ENCODE peak calls at places on chromosomes 6 and 20, in six cellular contexts. One of them, this sample, is unnamed.

GRCh38 chr6:169527306-169527705 is 174.5 kb downstream of the WDR27 start:
- DNase-seq in esophagus squamous epithelium: no peak
- DNase-seq in sigmoid colon: no peak
- DNase-seq in breast epithelium: no peak
- DNase-seq in body of pancreas: no peak
- DNase-seq in adrenal gland: no peak
- DNase-seq in this sample: no peak

GRCh38 chr20:44218441-44218840 is 7.9 kb upstream of the OSER1 start:
- DNase-seq in esophagus squamous epithelium: no peak
- DNase-seq in sigmoid colon: no peak
- DNase-seq in breast epithelium: no peak
- DNase-seq in body of pancreas: no peak
- DNase-seq in adrenal gland: no peak
- DNase-seq in this sample: no peak

GRCh38 chr6:87730310-87730709 is 28.3 kb upstream of the AKIRIN2 start:
- DNase-seq in esophagus squamous epithelium: no peak
- DNase-seq in sigmoid colon: peak; percentile 75
- DNase-seq in breast epithelium: no peak
- DNase-seq in body of pancreas: no peak
- DNase-seq in adrenal gland: peak; percentile 92
- DNase-seq in this sample: no peak

GRCh38 chr6:85402922-85403321 is 47.0 kb upstream of the NT5E start:
- DNase-seq in esophagus squamous epithelium: no peak
- DNase-seq in sigmoid colon: no peak
- DNase-seq in breast epithelium: no peak
- DNase-seq in body of pancreas: no peak
- DNase-seq in adrenal gland: no peak
- DNase-seq in this sample: no peak

GRCh38 chr6:127576874-127577273 is at the start of gene C6orf58:
- DNase-seq in esophagus squamous epithelium: no peak
- DNase-seq in sigmoid colon: no peak
- DNase-seq in breast epithelium: no peak
- DNase-seq in body of pancreas: no peak
- DNase-seq in adrenal gland: no peak
- DNase-seq in this sample: no peak

GRCh38 chr6:75317503-75318206 is 33.1 kb upstream of the TMEM30A start:
- DNase-seq in esophagus squamous epithelium: no peak
- DNase-seq in sigmoid colon: no peak
- DNase-seq in breast epithelium: no peak
- DNase-seq in body of pancreas: no peak
- DNase-seq in adrenal gland: no peak
- DNase-seq in this sample: no peak

GRCh38 chr6:127547909-127548649 is 28.9 kb upstream of the C6orf58 start:
- DNase-seq in esophagus squamous epithelium: no peak
- DNase-seq in sigmoid colon: no peak
- DNase-seq in breast epithelium: no peak
- DNase-seq in body of pancreas: no peak
- DNase-seq in adrenal gland: no peak
- DNase-seq in this sample: no peak

GRCh38 chr20:9397928-9398327 is 116.5 kb upstream of the LAMP5 start:
- DNase-seq in esophagus squamous epithelium: no peak
- DNase-seq in sigmoid colon: no peak
- DNase-seq in breast epithelium: no peak
- DNase-seq in body of pancreas: no peak
- DNase-seq in adrenal gland: no peak
- DNase-seq in this sample: no peak

GRCh38 chr6:7786206-7786605 is 60.3 kb downstream of the BMP6 start:
- DNase-seq in esophagus squamous epithelium: no peak
- DNase-seq in sigmoid colon: no peak
- DNase-seq in breast epithelium: no peak
- DNase-seq in body of pancreas: no peak
- DNase-seq in adrenal gland: no peak
- DNase-seq in this sample: no peak

GRCh38 chr6:167849846-167850459 is 23.2 kb downstream of the AFDN start:
- DNase-seq in esophagus squamous epithelium: no peak
- DNase-seq in sigmoid colon: no peak
- DNase-seq in breast epithelium: peak; percentile 56
- DNase-seq in body of pancreas: peak; percentile 41
- DNase-seq in adrenal gland: no peak
- DNase-seq in this sample: no peak

GRCh38 chr6:128570439-128571063 is 50.2 kb upstream of the PTPRK start:
- DNase-seq in esophagus squamous epithelium: no peak
- DNase-seq in sigmoid colon: no peak
- DNase-seq in breast epithelium: no peak
- DNase-seq in body of pancreas: no peak
- DNase-seq in adrenal gland: no peak
- DNase-seq in this sample: no peak

GRCh38 chr6:160344281-160344680 is 3.9 kb upstream of the SLC22A3 start:
- DNase-seq in esophagus squamous epithelium: no peak
- DNase-seq in sigmoid colon: no peak
- DNase-seq in breast epithelium: no peak
- DNase-seq in body of pancreas: no peak
- DNase-seq in adrenal gland: no peak
- DNase-seq in this sample: no peak

GRCh38 chr6:73954843-73955242 is 258.8 kb downstream of the CD109 start:
- DNase-seq in esophagus squamous epithelium: no peak
- DNase-seq in sigmoid colon: no peak
- DNase-seq in breast epithelium: no peak
- DNase-seq in body of pancreas: no peak
- DNase-seq in adrenal gland: no peak
- DNase-seq in this sample: no peak

GRCh38 chr20:14193885-14194284 is 143.5 kb downstream of the FLRT3 start:
- DNase-seq in esophagus squamous epithelium: no peak
- DNase-seq in sigmoid colon: no peak
- DNase-seq in breast epithelium: no peak
- DNase-seq in body of pancreas: no peak
- DNase-seq in adrenal gland: no peak
- DNase-seq in this sample: no peak

DNA sequence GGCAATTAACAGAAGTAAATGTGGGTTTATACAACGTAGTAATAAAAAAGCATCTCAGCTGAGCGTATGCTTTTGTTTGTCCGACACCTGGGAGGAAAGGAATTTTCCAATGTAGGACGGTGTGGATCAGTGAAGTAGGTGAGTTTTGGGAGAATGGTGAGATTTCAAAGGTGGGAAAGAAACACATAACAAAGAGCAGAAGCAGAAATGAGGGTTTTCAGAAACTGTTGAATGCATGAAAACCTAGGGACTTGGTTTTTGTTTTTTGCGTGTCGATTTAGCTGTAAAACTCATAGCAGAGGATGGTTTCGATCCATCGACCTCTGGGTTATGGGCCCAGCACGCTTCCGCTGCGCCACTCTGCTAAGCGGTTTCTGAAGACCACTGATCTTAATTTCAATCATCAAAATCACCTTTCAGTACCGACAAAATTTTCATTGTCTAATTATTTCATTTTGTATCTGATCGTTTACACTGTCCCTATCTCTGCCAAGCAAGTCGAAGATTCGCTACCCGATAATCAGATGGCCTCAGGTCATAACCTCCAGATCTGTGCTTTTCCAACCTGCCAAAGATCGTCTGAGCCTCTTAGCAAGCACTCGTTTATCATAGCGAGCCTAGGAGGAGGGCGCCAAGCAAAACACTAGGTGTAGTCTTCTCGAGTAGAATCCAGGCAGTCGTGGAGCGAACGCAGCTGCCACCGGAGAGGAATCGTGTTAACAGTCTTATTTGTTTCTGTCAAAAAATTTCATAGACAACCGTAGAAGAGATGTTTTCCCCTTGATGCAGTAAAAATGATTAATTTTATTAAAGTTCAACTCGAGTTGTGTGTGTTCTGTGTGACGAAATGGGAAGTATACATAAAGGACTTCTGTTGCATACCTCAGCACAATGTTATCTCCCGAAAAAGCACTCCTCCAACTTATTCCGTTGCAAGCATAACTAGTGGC is 20.9 kb upstream of the POM121L2 start:
- DNase-seq in esophagus squamous epithelium: no peak
- DNase-seq in sigmoid colon: no peak
- DNase-seq in breast epithelium: no peak
- DNase-seq in body of pancreas: no peak
- DNase-seq in adrenal gland: no peak
- DNase-seq in this sample: no peak
- H3K27me3 ChIP-seq in esophagus squamous epithelium: no peaks in the 10 kb centered on the region
- H3K27me3 ChIP-seq in sigmoid colon: no peaks in the 10 kb centered on the region
- H3K27me3 ChIP-seq in breast epithelium: no peaks in the 10 kb centered on the region
- H3K27me3 ChIP-seq in body of pancreas: no peaks in the 10 kb centered on the region
- H3K27me3 ChIP-seq in adrenal gland: peaks cover 6% of the 10 kb centered on the region
- H3K27me3 ChIP-seq in this sample: no peaks in the 10 kb centered on the region

GRCh38 chr20:46251211-46251673 is 57.1 kb downstream of the CDH22 start:
- DNase-seq in esophagus squamous epithelium: no peak
- DNase-seq in sigmoid colon: no peak
- DNase-seq in breast epithelium: no peak
- DNase-seq in body of pancreas: no peak
- DNase-seq in adrenal gland: no peak
- DNase-seq in this sample: no peak

GRCh38 chr20:46252352-46253091 is 55.8 kb downstream of the CDH22 start:
- DNase-seq in esophagus squamous epithelium: no peak
- DNase-seq in sigmoid colon: no peak
- DNase-seq in breast epithelium: no peak
- DNase-seq in body of pancreas: no peak
- DNase-seq in adrenal gland: no peak
- DNase-seq in this sample: no peak

GRCh38 chr20:46250772-46251171 is 57.5 kb downstream of the CDH22 start:
- DNase-seq in esophagus squamous epithelium: no peak
- DNase-seq in sigmoid colon: no peak
- DNase-seq in breast epithelium: no peak
- DNase-seq in body of pancreas: no peak
- DNase-seq in adrenal gland: no peak
- DNase-seq in this sample: no peak

GRCh38 chr20:46255440-46256104 is 52.7 kb downstream of the CDH22 start:
- DNase-seq in esophagus squamous epithelium: no peak
- DNase-seq in sigmoid colon: peak; percentile 77
- DNase-seq in breast epithelium: peak; percentile 30
- DNase-seq in body of pancreas: peak; percentile 82
- DNase-seq in adrenal gland: peak; percentile 92
- DNase-seq in this sample: no peak

GRCh38 chr20:46253391-46253790 is 54.9 kb downstream of the CDH22 start:
- DNase-seq in esophagus squamous epithelium: no peak
- DNase-seq in sigmoid colon: no peak
- DNase-seq in breast epithelium: no peak
- DNase-seq in body of pancreas: no peak
- DNase-seq in adrenal gland: peak; percentile 78
- DNase-seq in this sample: no peak
- TF ChIP-seq CTCF in esophagus squamous epithelium: no peak
- TF ChIP-seq CTCF in sigmoid colon: no peak
- TF ChIP-seq CTCF in breast epithelium: no peak
- TF ChIP-seq CTCF in body of pancreas: no peak
- TF ChIP-seq CTCF in adrenal gland: no peak
- TF ChIP-seq CTCF in this sample: no peak

DNA sequence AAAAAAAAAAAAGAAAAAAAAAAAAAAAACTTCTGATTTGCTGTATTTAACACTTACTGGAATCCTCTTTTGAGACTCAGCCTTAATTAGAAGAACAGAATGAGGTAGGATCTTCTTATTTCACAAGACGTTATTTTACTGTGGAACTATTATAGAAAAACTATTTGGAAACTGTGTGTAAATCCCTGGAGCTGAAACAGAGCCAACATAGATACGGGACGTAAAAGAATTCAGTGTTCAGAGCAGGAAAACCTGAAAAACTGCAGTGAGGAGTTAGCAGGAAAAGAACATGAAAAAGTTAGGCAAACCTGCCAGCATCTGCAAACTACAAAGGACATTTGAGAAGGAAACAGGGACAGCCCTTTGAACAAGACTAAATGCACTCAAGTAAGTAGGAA is 3.4 kb upstream of the ZNF217 start:
- DNase-seq in esophagus squamous epithelium: no peak
- DNase-seq in sigmoid colon: no peak
- DNase-seq in breast epithelium: no peak
- DNase-seq in body of pancreas: peak; percentile 8
- DNase-seq in adrenal gland: no peak
- DNase-seq in this sample: no peak
- H3K4me3 ChIP-seq in esophagus squamous epithelium: peak overlapping the region; percentile 28
- H3K4me3 ChIP-seq in sigmoid colon: no peak overlapping the region
- H3K4me3 ChIP-seq in breast epithelium: no peak overlapping the region
- H3K4me3 ChIP-seq in body of pancreas: no peak overlapping the region
- H3K4me3 ChIP-seq in adrenal gland: no peak overlapping the region
- H3K4me3 ChIP-seq in this sample: no peak overlapping the region

DNA sequence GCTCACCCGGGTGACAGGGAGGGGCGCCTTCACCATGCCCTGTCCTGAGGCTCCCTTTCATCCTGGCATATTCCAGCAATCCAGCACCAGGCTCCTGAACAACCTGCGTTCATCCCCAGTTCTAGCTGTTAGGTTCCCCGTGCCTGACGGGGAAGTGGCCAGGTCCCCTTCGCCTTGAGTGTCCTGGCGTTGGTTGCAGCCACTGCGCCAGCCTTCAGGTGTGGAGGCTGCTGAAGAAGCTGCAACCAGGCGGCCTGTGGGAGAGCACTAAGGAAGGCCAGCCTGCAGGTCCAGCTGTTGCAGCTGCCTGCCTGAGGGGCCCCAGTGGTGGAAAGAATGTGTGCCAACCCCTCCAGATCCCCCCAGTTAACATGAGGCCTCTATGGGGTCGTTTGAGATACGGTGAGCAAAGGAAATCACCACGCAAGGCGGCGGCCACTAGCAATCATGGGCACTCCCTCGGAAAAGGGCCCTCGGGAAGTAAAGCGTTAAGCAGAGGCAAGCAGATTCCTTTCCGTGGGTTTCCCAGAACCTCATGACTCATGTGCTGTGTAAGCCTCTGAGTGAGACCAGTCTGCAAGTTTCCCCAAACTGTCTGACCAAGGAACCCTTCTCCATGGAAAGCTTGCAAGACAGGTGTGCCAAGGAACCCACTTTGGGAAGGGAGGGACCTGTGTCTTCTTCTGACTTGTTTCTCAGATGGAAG is 320.8 kb downstream of the TAF4 start:
- DNase-seq in esophagus squamous epithelium: no peak
- DNase-seq in sigmoid colon: no peak
- DNase-seq in breast epithelium: no peak
- DNase-seq in body of pancreas: no peak
- DNase-seq in adrenal gland: no peak
- DNase-seq in this sample: no peak
- H3K27me3 ChIP-seq in esophagus squamous epithelium: no peaks in the 10 kb centered on the region
- H3K27me3 ChIP-seq in sigmoid colon: no peaks in the 10 kb centered on the region
- H3K27me3 ChIP-seq in breast epithelium: no peaks in the 10 kb centered on the region
- H3K27me3 ChIP-seq in body of pancreas: no peaks in the 10 kb centered on the region
- H3K27me3 ChIP-seq in adrenal gland: no peaks in the 10 kb centered on the region
- H3K27me3 ChIP-seq in this sample: no peaks in the 10 kb centered on the region

GRCh38 chr6:106556368-106556960 is 72.8 kb downstream of the RTN4IP1 start:
- DNase-seq in esophagus squamous epithelium: no peak
- DNase-seq in sigmoid colon: no peak
- DNase-seq in breast epithelium: no peak
- DNase-seq in body of pancreas: no peak
- DNase-seq in adrenal gland: no peak
- DNase-seq in this sample: no peak
- TF ChIP-seq CTCF in esophagus squamous epithelium: peak; percentile 36
- TF ChIP-seq CTCF in sigmoid colon: no peak
- TF ChIP-seq CTCF in breast epithelium: no peak
- TF ChIP-seq CTCF in body of pancreas: peak; percentile 35
- TF ChIP-seq CTCF in adrenal gland: no peak
- TF ChIP-seq CTCF in this sample: peak; percentile 19

GRCh38 chr6:41201784-41202181 is 834 bp upstream of the TREML2 start:
- DNase-seq in esophagus squamous epithelium: no peak
- DNase-seq in sigmoid colon: no peak
- DNase-seq in breast epithelium: no peak
- DNase-seq in body of pancreas: no peak
- DNase-seq in adrenal gland: no peak
- DNase-seq in this sample: no peak
- H3K4me3 ChIP-seq in esophagus squamous epithelium: no peak overlapping the region
- H3K4me3 ChIP-seq in sigmoid colon: no peak overlapping the region
- H3K4me3 ChIP-seq in breast epithelium: no peak overlapping the region
- H3K4me3 ChIP-seq in body of pancreas: no peak overlapping the region
- H3K4me3 ChIP-seq in adrenal gland: no peak overlapping the region
- H3K4me3 ChIP-seq in this sample: no peak overlapping the region

GRCh38 chr6:147507162-147508072 is 1.1 kb upstream of the SAMD5 start:
- DNase-seq in esophagus squamous epithelium: no peak
- DNase-seq in sigmoid colon: no peak
- DNase-seq in breast epithelium: no peak
- DNase-seq in body of pancreas: no peak
- DNase-seq in adrenal gland: peak; percentile 57
- DNase-seq in this sample: no peak
- H3K27me3 ChIP-seq in esophagus squamous epithelium: no peaks in the 10 kb centered on the region
- H3K27me3 ChIP-seq in sigmoid colon: no peaks in the 10 kb centered on the region
- H3K27me3 ChIP-seq in breast epithelium: no peaks in the 10 kb centered on the region
- H3K27me3 ChIP-seq in body of pancreas: no peaks in the 10 kb centered on the region
- H3K27me3 ChIP-seq in adrenal gland: peaks cover 23% of the 10 kb centered on the region
- H3K27me3 ChIP-seq in this sample: no peaks in the 10 kb centered on the region

This sample was measured in ascending aorta.